ENCODE peak calls at places on chromosome 16, in seven cellular contexts. B is OCI-LY7, U is neural progenitor cell, L is tibial artery, D is osteoblast, F is thoracic aorta, X is heart right ventricle. K is an unnamed sample. For H3K4me1, the result is how much of the 10 kb centered on the place peaks cover.

GRCh38 chr16:55730115-55730514 is 74.3 kb downstream of the SLC6A2 start:
- DNase-seq in B (no peak), U (no peak), L (no peak), D (no peak), F (no peak), X (no peak), K (no peak)

GRCh38 chr16:19911204-19911603 is 26.6 kb upstream of the GPRC5B start:
- DNase-seq in B (no peak), U (no peak), L (no peak), D (no peak), F (no peak), X (no peak), K (no peak)

GRCh38 chr16:29777576-29778360 is at the start of gene ZG16:
- DNase-seq in B (no peak), U (no peak), L (no peak), D (peak), F (no peak), X (no peak), K (no peak)

GRCh38 chr16:74031551-74031950 is 265.1 kb upstream of the PSMD7 start:
- DNase-seq in B (no peak), U (no peak), L (no peak), D (no peak), F (no peak), X (no peak), K (no peak)

GRCh38 chr16:56964243-56965148 is 2.7 kb downstream of the CETP start:
- DNase-seq in B (peak), U (peak), L (peak), D (no peak), F (peak), X (peak), K (peak)

GRCh38 chr16:55948230-55948629 is 73.1 kb upstream of the CES5A start:
- DNase-seq in B (no peak), U (no peak), L (no peak), D (no peak), F (no peak), X (no peak), K (no peak)

GRCh38 chr16:58038219-58038641 is 12.7 kb downstream of the MMP15 start:
- DNase-seq in B (no peak), U (no peak), L (no peak), D (peak), F (no peak), X (no peak), K (no peak)

GRCh38 chr16:64864232-64864803 is 257.5 kb downstream of the CDH11 start:
- DNase-seq in B (no peak), U (no peak), L (no peak), D (peak), F (no peak), X (no peak), K (no peak)

GRCh38 chr16:13873835-13874438 is 46.0 kb upstream of the ERCC4 start:
- DNase-seq in B (peak), U (peak), L (no peak), D (no peak), F (no peak), X (no peak), K (no peak)

GRCh38 chr16:49856741-49857330 is 924 bp upstream of the ZNF423 start:
- DNase-seq in B (peak), U (peak), L (peak), D (peak), F (no peak), X (peak), K (no peak)

GRCh38 chr16:75483222-75483621 is 12.0 kb downstream of the CHST6 start:
- DNase-seq in B (no peak), U (no peak), L (no peak), D (no peak), F (no peak), X (no peak), K (no peak)

GRCh38 chr16:57186630-57187507 is 740 bp downstream of the RSPRY1 start:
- DNase-seq in B (peak), U (peak), L (peak), D (peak), F (no peak), X (no peak), K (peak)

GRCh38 chr16:1674751-1675664 is 3.1 kb upstream of the JPT2 start:
- DNase-seq in B (no peak), U (no peak), L (no peak), D (peak), F (no peak), X (no peak), K (no peak)

GRCh38 chr16:66459878-66460277 is 32.8 kb downstream of the BEAN1 start:
- DNase-seq in B (no peak), U (peak), L (no peak), D (peak), F (no peak), X (no peak), K (no peak)

GRCh38 chr16:66952430-66953139 is 8.5 kb upstream of the CES3 start:
- DNase-seq in B (no peak), U (peak), L (no peak), D (peak), F (no peak), X (no peak), K (no peak)

GRCh38 chr16:1613240-1613639 is 1.1 kb downstream of the CRAMP1 start:
- DNase-seq in B (peak), U (peak), L (no peak), D (peak), F (no peak), X (no peak), K (no peak)

GRCh38 chr16:66658860-66659190 is 37.7 kb downstream of the CMTM4 start:
- DNase-seq in B (no peak), U (no peak), L (no peak), D (no peak), F (no peak), X (no peak), K (no peak)

GRCh38 chr16:57801856-57802634 is at the start of gene KIFC3:
- DNase-seq in B (peak), U (peak), L (peak), D (peak), F (peak), X (peak), K (peak)

GRCh38 chr16:80074329-80074728 is 466.5 kb upstream of the DYNLRB2 start:
- DNase-seq in B (no peak), U (no peak), L (no peak), D (no peak), F (no peak), X (no peak), K (no peak)

GRCh38 chr16:11218324-11218962 is 37.6 kb downstream of the SOCS1 start:
- DNase-seq in B (no peak), U (no peak), L (no peak), D (no peak), F (no peak), X (no peak), K (no peak)

GRCh38 chr16:88350922-88351321 is 31.8 kb upstream of the ZNF469 start:
- DNase-seq in B (no peak), U (no peak), L (no peak), D (peak), F (no peak), X (no peak), K (no peak)

GRCh38 chr16:75073551-75074414 is 42.8 kb downstream of the LDHD start:
- DNase-seq in B (no peak), U (no peak), L (no peak), D (no peak), F (no peak), X (no peak), K (no peak)

GRCh38 chr16:77897831-77898540 is 109.6 kb downstream of the VAT1L start:
- DNase-seq in B (no peak), U (no peak), L (no peak), D (no peak), F (no peak), X (no peak), K (no peak)

GRCh38 chr16:78770353-78771091 is 671.1 kb downstream of the WWOX start:
- DNase-seq in B (peak), U (peak), L (peak), D (peak), F (peak), X (peak), K (peak)

GRCh38 chr16:71540-72341 is 690 bp downstream of the RHBDF1 start:
- DNase-seq in B (no peak), U (peak), L (peak), D (peak), F (no peak), X (peak), K (no peak)
- H3K4me1 ChIP-seq in B (under half), U (under half), L (under half), D (under half), F (half or more), X (half or more), K (under half)

DNA sequence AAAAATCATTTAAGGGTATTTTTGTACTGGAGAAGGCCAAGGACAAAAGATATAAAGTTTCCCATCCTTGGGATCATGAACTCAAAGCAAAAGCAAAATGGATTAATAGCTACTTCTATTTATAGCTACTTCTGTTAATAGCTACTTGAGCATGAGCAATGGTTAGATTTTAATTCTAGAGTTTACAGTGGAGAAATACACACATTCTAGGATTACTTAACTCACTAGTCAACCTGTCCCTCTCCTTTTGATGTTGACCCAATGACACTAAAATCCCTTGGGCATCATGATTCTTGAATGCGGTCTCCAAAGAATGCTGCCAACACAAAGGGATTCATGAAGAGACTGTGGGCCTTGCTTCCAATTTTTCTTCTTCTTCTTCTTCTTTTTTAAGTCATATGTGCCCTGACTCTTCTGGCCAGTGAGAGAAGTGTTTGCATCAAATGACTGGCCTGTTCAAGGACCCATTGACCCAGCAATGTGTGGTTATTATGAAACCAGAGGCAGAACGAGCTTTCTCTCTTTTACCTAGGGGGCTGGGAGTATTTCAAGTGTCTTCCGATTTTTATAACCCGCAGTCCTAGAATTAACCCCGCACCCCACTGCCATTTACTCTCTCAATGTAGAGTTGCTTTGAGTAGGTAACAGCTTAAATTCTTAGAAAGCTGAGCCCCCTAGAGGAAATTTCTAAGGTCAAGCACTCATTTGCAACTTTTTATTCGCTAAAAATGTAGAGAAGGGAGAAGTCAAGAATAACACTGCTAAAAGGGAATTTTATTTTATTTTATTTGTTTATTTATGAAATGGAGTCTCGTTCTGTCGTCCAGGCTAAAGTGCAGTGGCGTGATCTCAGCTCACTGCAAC is 34.6 kb downstream of the OTOA start:
- DNase-seq in B (no peak), U (no peak), L (no peak), D (peak), F (no peak), X (no peak), K (no peak)
- TF ChIP-seq CTCF in B (peak), U (peak), L (no peak), D (no peak), F (no peak), X (no peak), K (no peak)

GRCh38 chr16:81466351-81466960 is 21.8 kb downstream of the CMIP start:
- DNase-seq in B (no peak), U (peak), L (peak), D (no peak), F (no peak), X (no peak), K (no peak)
- H3K4me1 ChIP-seq in B (under half), U (under half), L (under half), D (under half), F (under half), X (under half), K (half or more)

DNA sequence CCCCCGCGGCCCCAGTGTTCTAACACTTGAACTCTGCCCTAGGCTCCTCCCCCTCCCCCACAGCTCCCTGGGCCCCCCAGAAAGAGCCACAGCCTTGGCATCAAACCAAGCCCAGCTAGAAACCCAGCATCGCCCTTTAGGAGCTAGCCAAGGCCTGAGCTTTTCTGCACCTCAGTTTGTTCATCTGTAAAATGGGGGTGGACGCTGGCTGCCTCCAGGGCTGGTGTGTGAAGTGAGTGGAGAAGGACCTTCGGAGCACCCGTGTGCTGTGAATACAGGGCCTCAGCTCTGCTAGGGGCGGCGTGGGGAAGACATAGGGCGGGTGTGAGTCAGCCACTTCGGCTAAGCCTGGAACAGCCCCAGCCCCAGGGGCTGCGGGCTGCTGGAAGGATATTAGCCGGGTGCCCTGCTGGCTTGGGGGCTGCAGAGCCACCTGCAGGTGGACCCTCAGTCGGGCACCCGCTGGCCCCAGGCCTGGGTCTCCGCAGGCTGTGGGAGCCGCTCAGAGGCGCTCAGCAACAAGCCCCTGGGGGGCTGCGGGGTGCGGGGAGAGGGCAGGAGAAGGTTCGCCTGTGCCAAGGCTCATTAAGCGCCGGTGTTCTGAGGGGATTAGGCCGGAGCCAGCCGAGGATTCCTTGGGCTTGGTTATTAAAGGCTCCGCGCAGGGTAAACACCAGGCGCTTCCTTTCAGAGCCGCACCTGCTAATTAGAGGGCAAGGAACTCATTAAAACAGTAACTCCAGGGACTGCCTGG is 217.0 kb upstream of the CIBAR2 start:
- DNase-seq in B (no peak), U (peak), L (no peak), D (no peak), F (no peak), X (no peak), K (no peak)
- TF ChIP-seq CTCF in B (peak), U (peak), L (no peak), D (no peak), F (no peak), X (no peak), K (no peak)

GRCh38 chr16:21608647-21609328 is 9.4 kb downstream of the METTL9 start:
- DNase-seq in B (no peak), U (peak), L (no peak), D (no peak), F (no peak), X (no peak), K (no peak)

GRCh38 chr16:21599158-21599993 is at the start of gene METTL9:
- DNase-seq in B (peak), U (peak), L (peak), D (peak), F (peak), X (peak), K (peak)

GRCh38 chr16:21602785-21603184 is 3.4 kb downstream of the METTL9 start:
- DNase-seq in B (no peak), U (no peak), L (no peak), D (no peak), F (no peak), X (no peak), K (no peak)

GRCh38 chr16:21599994-21600773 is 807 bp downstream of the METTL9 start:
- DNase-seq in B (peak), U (peak), L (no peak), D (peak), F (no peak), X (no peak), K (no peak)

GRCh38 chr16:21603920-21604319 is 4.5 kb downstream of the METTL9 start:
- DNase-seq in B (no peak), U (peak), L (no peak), D (peak), F (no peak), X (no peak), K (no peak)
- H3K4me1 ChIP-seq in B (under half), U (under half), L (under half), D (under half), F (under half), X (under half), K (under half)

GRCh38 chr16:26505501-26505900 is 561.2 kb upstream of the C16orf82 start:
- DNase-seq in B (no peak), U (peak), L (no peak), D (no peak), F (no peak), X (no peak), K (no peak)
- TF ChIP-seq CTCF in B (no peak), U (no peak), L (no peak), D (no peak), F (no peak), X (no peak), K (no peak)

GRCh38 chr16:53091508-53092211 is 36.9 kb downstream of the CHD9 start:
- DNase-seq in B (peak), U (peak), L (peak), D (peak), F (no peak), X (peak), K (no peak)
- H3K4me1 ChIP-seq in B (half or more), U (under half), L (under half), D (under half), F (half or more), X (half or more), K (under half)

GRCh38 chr16:30838876-30839471 is 52.0 kb upstream of the ZNF629 start:
- DNase-seq in B (no peak), U (no peak), L (no peak), D (no peak), F (no peak), X (no peak), K (no peak)
- TF ChIP-seq CTCF in B (no peak), U (no peak), L (no peak), D (no peak), F (no peak), X (no peak), K (no peak)

GRCh38 chr16:27318399-27319256 is 4.9 kb downstream of the IL4R start:
- DNase-seq in B (peak), U (no peak), L (peak), D (peak), F (no peak), X (no peak), K (peak)

GRCh38 chr16:27319257-27319965 is 5.6 kb downstream of the IL4R start:
- DNase-seq in B (no peak), U (no peak), L (peak), D (no peak), F (no peak), X (no peak), K (no peak)

GRCh38 chr16:27317738-27318398 is 4.1 kb downstream of the IL4R start:
- DNase-seq in B (no peak), U (no peak), L (peak), D (peak), F (no peak), X (no peak), K (no peak)

GRCh38 chr16:27321013-27321960 is 7.5 kb downstream of the IL4R start:
- DNase-seq in B (no peak), U (no peak), L (peak), D (peak), F (no peak), X (no peak), K (no peak)

GRCh38 chr16:27320261-27321012 is 6.7 kb downstream of the IL4R start:
- DNase-seq in B (no peak), U (no peak), L (peak), D (peak), F (no peak), X (no peak), K (no peak)
- H3K4me1 ChIP-seq in B (under half), U (under half), L (under half), D (under half), F (half or more), X (under half), K (half or more)

K was measured in CD8-positive, alpha-beta T cell.